ENCODE peak calls at places on chromosomes 5 and 9, in four cellular contexts. One of them, this sample, is unnamed.

GRCh38 chr5:145718956-145719355 is 116.2 kb downstream of the PRELID2 start:
- DNase-seq in GM12878: no peak
- DNase-seq in GM12891: no peak
- DNase-seq in K562: no peak
- DNase-seq in this sample: no peak

GRCh38 chr5:6606884-6607558 is 25.8 kb downstream of the NSUN2 start:
- DNase-seq in GM12878: no peak
- DNase-seq in GM12891: no peak
- DNase-seq in K562: no peak
- DNase-seq in this sample: peak; percentile 73

GRCh38 chr9:80146466-80146865 is 574.7 kb downstream of the TLE4 start:
- DNase-seq in GM12878: no peak
- DNase-seq in GM12891: no peak
- DNase-seq in K562: no peak
- DNase-seq in this sample: no peak

GRCh38 chr5:145294321-145294720 is 540.8 kb downstream of the PRELID2 start:
- DNase-seq in GM12878: no peak
- DNase-seq in GM12891: no peak
- DNase-seq in K562: no peak
- DNase-seq in this sample: no peak

GRCh38 chr9:81086421-81086820 is 602.9 kb downstream of the TLE1 start:
- DNase-seq in GM12878: no peak
- DNase-seq in GM12891: no peak
- DNase-seq in K562: no peak
- DNase-seq in this sample: no peak

GRCh38 chr9:78932849-78933627 is 636.1 kb downstream of the PSAT1 start:
- DNase-seq in GM12878: no peak
- DNase-seq in GM12891: no peak
- DNase-seq in K562: no peak
- DNase-seq in this sample: no peak

GRCh38 chr9:134323741-134324358 is 2.4 kb upstream of the RXRA start:
- DNase-seq in GM12878: no peak
- DNase-seq in GM12891: no peak
- DNase-seq in K562: peak; percentile 48
- DNase-seq in this sample: no peak

GRCh38 chr9:79812507-79813261 is 240.9 kb downstream of the TLE4 start:
- DNase-seq in GM12878: peak; percentile 55
- DNase-seq in GM12891: no peak
- DNase-seq in K562: no peak
- DNase-seq in this sample: peak; percentile 6

GRCh38 chr5:23763170-23763569 is 255.8 kb downstream of the PRDM9 start:
- DNase-seq in GM12878: no peak
- DNase-seq in GM12891: no peak
- DNase-seq in K562: no peak
- DNase-seq in this sample: no peak

GRCh38 chr5:151523335-151523734 is 67.8 kb downstream of the FAT2 start:
- DNase-seq in GM12878: no peak
- DNase-seq in GM12891: peak; percentile 54
- DNase-seq in K562: peak; percentile 55
- DNase-seq in this sample: peak; percentile 16

GRCh38 chr5:156920042-156920860 is 42.8 kb downstream of the TIMD4 start:
- DNase-seq in GM12878: peak; percentile 77
- DNase-seq in GM12891: no peak
- DNase-seq in K562: no peak
- DNase-seq in this sample: no peak

GRCh38 chr9:2145746-2146145 is 130.6 kb downstream of the SMARCA2 start:
- DNase-seq in GM12878: no peak
- DNase-seq in GM12891: no peak
- DNase-seq in K562: no peak
- DNase-seq in this sample: no peak

GRCh38 chr9:87280421-87280820 is 217.2 kb upstream of the DAPK1 start:
- DNase-seq in GM12878: no peak
- DNase-seq in GM12891: no peak
- DNase-seq in K562: no peak
- DNase-seq in this sample: no peak

GRCh38 chr9:35820076-35820475 is 5.2 kb upstream of the HINT2 start:
- DNase-seq in GM12878: no peak
- DNase-seq in GM12891: no peak
- DNase-seq in K562: no peak
- DNase-seq in this sample: no peak

GRCh38 chr5:144209421-144209820 is 38.7 kb downstream of the KCTD16 start:
- DNase-seq in GM12878: no peak
- DNase-seq in GM12891: no peak
- DNase-seq in K562: no peak
- DNase-seq in this sample: no peak

GRCh38 chr5:71971862-71972261 is 135.4 kb upstream of the MAP1B start:
- DNase-seq in GM12878: no peak
- DNase-seq in GM12891: no peak
- DNase-seq in K562: no peak
- DNase-seq in this sample: no peak

GRCh38 chr5:120552638-120553037 is 88.5 kb downstream of the PRR16 start:
- DNase-seq in GM12878: no peak
- DNase-seq in GM12891: no peak
- DNase-seq in K562: no peak
- DNase-seq in this sample: no peak

GRCh38 chr9:68476889-68477288 is 63.8 kb downstream of the TMEM252 start:
- DNase-seq in GM12878: no peak
- DNase-seq in GM12891: no peak
- DNase-seq in K562: no peak
- DNase-seq in this sample: no peak

GRCh38 chr9:136532799-136533774 is 12.8 kb downstream of the NOTCH1 start:
- DNase-seq in GM12878: no peak
- DNase-seq in GM12891: peak; percentile 76
- DNase-seq in K562: no peak
- DNase-seq in this sample: peak; percentile 75

GRCh38 chr5:345404-346195 is 24.1 kb downstream of the AHRR start:
- DNase-seq in GM12878: no peak
- DNase-seq in GM12891: no peak
- DNase-seq in K562: no peak
- DNase-seq in this sample: no peak

GRCh38 chr5:140567136-140567818 is 2.6 kb downstream of the SLC35A4 start:
- DNase-seq in GM12878: no peak
- DNase-seq in GM12891: no peak
- DNase-seq in K562: peak; percentile 16
- DNase-seq in this sample: no peak

GRCh38 chr9:28234899-28235277 is 661.6 kb upstream of the C9orf72 start:
- DNase-seq in GM12878: no peak
- DNase-seq in GM12891: no peak
- DNase-seq in K562: no peak
- DNase-seq in this sample: no peak

GRCh38 chr9:38622961-38623360 is 2.6 kb upstream of the ANKRD18A start:
- DNase-seq in GM12878: no peak
- DNase-seq in GM12891: no peak
- DNase-seq in K562: no peak
- DNase-seq in this sample: no peak

GRCh38 chr9:136787690-136788400 is 3.3 kb upstream of the TMEM141 start:
- DNase-seq in GM12878: no peak
- DNase-seq in GM12891: no peak
- DNase-seq in K562: peak; percentile 64
- DNase-seq in this sample: no peak

GRCh38 chr9:136685792-136686533 is 1.3 kb downstream of the AGPAT2 start:
- DNase-seq in GM12878: no peak
- DNase-seq in GM12891: no peak
- DNase-seq in K562: peak; percentile 44
- DNase-seq in this sample: no peak

GRCh38 chr9:116697341-116697740 is 10.2 kb downstream of the TRIM32 start:
- DNase-seq in GM12878: no peak
- DNase-seq in GM12891: no peak
- DNase-seq in K562: no peak
- DNase-seq in this sample: no peak

GRCh38 chr5:69502375-69503143 is 10.0 kb downstream of the OCLN start:
- DNase-seq in GM12878: no peak
- DNase-seq in GM12891: no peak
- DNase-seq in K562: no peak
- DNase-seq in this sample: no peak

GRCh38 chr9:15132107-15132506 is 174.9 kb downstream of the TTC39B start:
- DNase-seq in GM12878: no peak
- DNase-seq in GM12891: no peak
- DNase-seq in K562: no peak
- DNase-seq in this sample: no peak

GRCh38 chr5:40318378-40318777 is 361.3 kb upstream of the PTGER4 start:
- DNase-seq in GM12878: no peak
- DNase-seq in GM12891: no peak
- DNase-seq in K562: no peak
- DNase-seq in this sample: no peak

GRCh38 chr5:119356384-119357188 is 767 bp downstream of the TNFAIP8 start:
- DNase-seq in GM12878: no peak
- DNase-seq in GM12891: no peak
- DNase-seq in K562: no peak
- DNase-seq in this sample: no peak

GRCh38 chr9:94918038-94918753 is 191.7 kb downstream of the AOPEP start:
- DNase-seq in GM12878: peak; percentile 27
- DNase-seq in GM12891: peak; percentile 32
- DNase-seq in K562: no peak
- DNase-seq in this sample: no peak

GRCh38 chr5:178416919-178417318 is 173.3 kb downstream of the COL23A1 start:
- DNase-seq in GM12878: no peak
- DNase-seq in GM12891: no peak
- DNase-seq in K562: no peak
- DNase-seq in this sample: no peak

GRCh38 chr9:136016221-136016881 is 55.2 kb upstream of the UBAC1 start:
- DNase-seq in GM12878: no peak
- DNase-seq in GM12891: no peak
- DNase-seq in K562: no peak
- DNase-seq in this sample: no peak

GRCh38 chr5:505946-506555 is 18.2 kb downstream of the SLC9A3 start:
- DNase-seq in GM12878: no peak
- DNase-seq in GM12891: no peak
- DNase-seq in K562: no peak
- DNase-seq in this sample: no peak

GRCh38 chr5:158640581-158640980 is 459.1 kb downstream of the EBF1 start:
- DNase-seq in GM12878: no peak
- DNase-seq in GM12891: no peak
- DNase-seq in K562: no peak
- DNase-seq in this sample: no peak

GRCh38 chr5:173785421-173785820 is 102.7 kb upstream of the CPEB4 start:
- DNase-seq in GM12878: no peak
- DNase-seq in GM12891: no peak
- DNase-seq in K562: no peak
- DNase-seq in this sample: no peak

GRCh38 chr5:53311661-53312060 is 168.8 kb upstream of the FST start:
- DNase-seq in GM12878: no peak
- DNase-seq in GM12891: no peak
- DNase-seq in K562: no peak
- DNase-seq in this sample: no peak

GRCh38 chr5:160357861-160358411 is 12.5 kb downstream of the C1QTNF2 start:
- DNase-seq in GM12878: no peak
- DNase-seq in GM12891: no peak
- DNase-seq in K562: no peak
- DNase-seq in this sample: no peak
- TF ChIP-seq SPI1 in GM12878: no peak
- TF ChIP-seq SPI1 in GM12891: no peak
- TF ChIP-seq SPI1 in K562: no peak
- TF ChIP-seq SPI1 in this sample: no peak

DNA sequence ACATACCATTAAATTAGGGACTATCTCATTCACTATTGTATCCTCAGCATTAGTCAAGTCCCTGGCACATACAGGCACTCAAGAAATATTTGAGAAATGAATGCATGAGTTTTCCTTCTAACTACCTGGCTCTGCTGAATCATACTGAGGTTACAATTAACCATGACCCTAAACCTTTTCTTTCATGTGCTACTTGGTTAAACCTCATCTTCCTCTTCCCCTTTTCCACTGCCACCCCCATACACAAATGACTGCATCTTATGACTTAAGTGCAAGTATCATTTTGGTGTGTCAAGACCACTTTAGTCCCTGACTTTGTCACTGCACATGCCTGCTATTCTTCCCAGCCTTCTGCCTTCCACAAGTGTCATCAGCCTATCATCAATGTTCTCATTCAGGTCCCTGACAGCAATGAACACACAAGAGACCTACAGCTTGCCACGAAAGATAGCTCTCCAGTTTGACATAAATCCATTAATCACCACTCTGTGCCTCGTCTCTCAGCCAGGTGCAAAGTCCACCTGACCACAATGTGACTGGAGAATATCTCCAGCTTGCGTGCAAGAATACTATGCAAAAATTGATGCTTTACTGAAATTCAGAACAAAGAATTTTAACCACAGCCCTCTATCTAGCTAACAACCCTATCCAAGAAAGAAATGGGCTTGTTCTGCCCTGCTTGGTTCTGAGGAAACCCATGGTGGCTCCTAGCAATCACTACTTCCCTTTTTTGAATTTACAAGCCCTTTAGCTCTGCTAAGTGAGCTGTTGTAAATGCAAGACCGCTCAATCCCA is 74.5 kb downstream of the MAPKAP1 start:
- DNase-seq in GM12878: peak; percentile 99
- DNase-seq in GM12891: peak; percentile 14
- DNase-seq in K562: peak; percentile 17
- DNase-seq in this sample: peak; percentile 59
- TF ChIP-seq SPI1 in GM12878: peak; percentile 98
- TF ChIP-seq SPI1 in GM12891: peak; percentile 99
- TF ChIP-seq SPI1 in K562: peak; percentile 60
- TF ChIP-seq SPI1 in this sample: peak; percentile 93

GRCh38 chr5:176774216-176775171 is 35.9 kb upstream of the UNC5A start:
- DNase-seq in GM12878: no peak
- DNase-seq in GM12891: no peak
- DNase-seq in K562: no peak
- DNase-seq in this sample: peak; percentile 4
- TF ChIP-seq SPI1 in GM12878: no peak
- TF ChIP-seq SPI1 in GM12891: no peak
- TF ChIP-seq SPI1 in K562: no peak
- TF ChIP-seq SPI1 in this sample: no peak

GRCh38 chr5:90562331-90562730 is 3.7 kb downstream of the ADGRV1 start:
- DNase-seq in GM12878: no peak
- DNase-seq in GM12891: no peak
- DNase-seq in K562: no peak
- DNase-seq in this sample: no peak

GRCh38 chr5:90563161-90563560 is 4.6 kb downstream of the ADGRV1 start:
- DNase-seq in GM12878: no peak
- DNase-seq in GM12891: no peak
- DNase-seq in K562: no peak
- DNase-seq in this sample: no peak

GRCh38 chr5:90558344-90559192 is at the start of gene ADGRV1:
- DNase-seq in GM12878: no peak
- DNase-seq in GM12891: peak; percentile 25
- DNase-seq in K562: peak; percentile 77
- DNase-seq in this sample: no peak

GRCh38 chr5:90560771-90561170 is 2.2 kb downstream of the ADGRV1 start:
- DNase-seq in GM12878: no peak
- DNase-seq in GM12891: no peak
- DNase-seq in K562: no peak
- DNase-seq in this sample: no peak

DNA sequence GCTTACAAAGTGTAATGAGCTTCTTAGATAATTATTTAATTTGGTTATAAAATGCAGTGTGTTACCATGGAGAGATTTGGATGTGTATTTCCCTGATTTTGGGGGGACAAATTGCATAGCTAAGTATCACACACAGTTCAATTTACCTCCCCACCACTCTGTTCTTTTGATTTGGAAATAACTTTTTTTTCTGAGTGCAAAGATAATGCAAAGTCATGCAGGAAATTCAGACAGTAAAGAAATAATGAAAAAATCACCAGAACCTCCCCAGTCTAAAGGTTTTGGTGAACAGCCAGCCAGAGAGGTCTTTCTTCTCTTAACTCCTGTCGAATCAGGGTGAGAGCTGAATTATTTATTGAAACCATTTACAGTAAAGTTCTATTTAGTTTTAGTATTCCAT is 3.2 kb downstream of the ADGRV1 start:
- DNase-seq in GM12878: no peak
- DNase-seq in GM12891: no peak
- DNase-seq in K562: no peak
- DNase-seq in this sample: no peak
- TF ChIP-seq SPI1 in GM12878: no peak
- TF ChIP-seq SPI1 in GM12891: no peak
- TF ChIP-seq SPI1 in K562: no peak
- TF ChIP-seq SPI1 in this sample: no peak